ENCODE peak calls at places on chromosomes 16 and 17, in four cellular contexts. One of them, this sample, is unnamed.

GRCh38 chr17:6510321-6511023 is 45.9 kb downstream of the PITPNM3 start:
- DNase-seq in fibroblast of pulmonary artery: no peak
- DNase-seq in transverse colon: no peak
- DNase-seq in cardiac muscle cell: no peak
- DNase-seq in this sample: no peak

GRCh38 chr17:19546289-19547065 is 12.8 kb downstream of the SLC47A1 start:
- DNase-seq in fibroblast of pulmonary artery: no peak
- DNase-seq in transverse colon: peak; percentile 55
- DNase-seq in cardiac muscle cell: no peak
- DNase-seq in this sample: no peak

GRCh38 chr16:71572497-71573116 is 4.3 kb downstream of the TAT start:
- DNase-seq in fibroblast of pulmonary artery: no peak
- DNase-seq in transverse colon: no peak
- DNase-seq in cardiac muscle cell: no peak
- DNase-seq in this sample: no peak

GRCh38 chr16:85868495-85868894 is 30.5 kb upstream of the IRF8 start:
- DNase-seq in fibroblast of pulmonary artery: no peak
- DNase-seq in transverse colon: no peak
- DNase-seq in cardiac muscle cell: no peak
- DNase-seq in this sample: no peak

GRCh38 chr17:10516638-10517037 is 1.7 kb downstream of the MYH1 start:
- DNase-seq in fibroblast of pulmonary artery: no peak
- DNase-seq in transverse colon: no peak
- DNase-seq in cardiac muscle cell: no peak
- DNase-seq in this sample: no peak

GRCh38 chr16:88508376-88508867 is 55.3 kb downstream of the ZFPM1 start:
- DNase-seq in fibroblast of pulmonary artery: no peak
- DNase-seq in transverse colon: no peak
- DNase-seq in cardiac muscle cell: no peak
- DNase-seq in this sample: no peak

GRCh38 chr16:67537636-67538591 is 9.3 kb downstream of the RIPOR1 start:
- DNase-seq in fibroblast of pulmonary artery: peak; percentile 57
- DNase-seq in transverse colon: peak; percentile 73
- DNase-seq in cardiac muscle cell: peak; percentile 52
- DNase-seq in this sample: no peak

GRCh38 chr17:77831497-77832179 is 126.9 kb upstream of the TNRC6C start:
- DNase-seq in fibroblast of pulmonary artery: peak; percentile 68
- DNase-seq in transverse colon: no peak
- DNase-seq in cardiac muscle cell: peak; percentile 49
- DNase-seq in this sample: no peak

GRCh38 chr17:9007052-9007714 is 14.1 kb upstream of the NTN1 start:
- DNase-seq in fibroblast of pulmonary artery: no peak
- DNase-seq in transverse colon: no peak
- DNase-seq in cardiac muscle cell: no peak
- DNase-seq in this sample: no peak

GRCh38 chr17:74452841-74453661 is 13.4 kb upstream of the CD300A start:
- DNase-seq in fibroblast of pulmonary artery: no peak
- DNase-seq in transverse colon: no peak
- DNase-seq in cardiac muscle cell: no peak
- DNase-seq in this sample: no peak

GRCh38 chr17:57025876-57026275 is 47.9 kb downstream of the SCPEP1 start:
- DNase-seq in fibroblast of pulmonary artery: no peak
- DNase-seq in transverse colon: no peak
- DNase-seq in cardiac muscle cell: no peak
- DNase-seq in this sample: no peak

GRCh38 chr17:65355246-65355645 is 206.2 kb downstream of the AXIN2 start:
- DNase-seq in fibroblast of pulmonary artery: peak; percentile 7
- DNase-seq in transverse colon: no peak
- DNase-seq in cardiac muscle cell: no peak
- DNase-seq in this sample: no peak

GRCh38 chr16:83113811-83114210 is 487.0 kb downstream of the CDH13 start:
- DNase-seq in fibroblast of pulmonary artery: no peak
- DNase-seq in transverse colon: no peak
- DNase-seq in cardiac muscle cell: no peak
- DNase-seq in this sample: no peak

GRCh38 chr17:18860161-18860972 is 2.4 kb downstream of the PRPSAP2 start:
- DNase-seq in fibroblast of pulmonary artery: no peak
- DNase-seq in transverse colon: no peak
- DNase-seq in cardiac muscle cell: no peak
- DNase-seq in this sample: peak; percentile 60

GRCh38 chr16:28873543-28874201 is 4.6 kb upstream of the ATP2A1 start:
- DNase-seq in fibroblast of pulmonary artery: peak; percentile 14
- DNase-seq in transverse colon: peak; percentile 30
- DNase-seq in cardiac muscle cell: peak; percentile 12
- DNase-seq in this sample: peak; percentile 18

GRCh38 chr16:53744449-53744848 is 40.5 kb downstream of the FTO start:
- DNase-seq in fibroblast of pulmonary artery: no peak
- DNase-seq in transverse colon: no peak
- DNase-seq in cardiac muscle cell: no peak
- DNase-seq in this sample: peak; percentile 27

GRCh38 chr16:83344014-83344413 is 463.8 kb upstream of the HSBP1 start:
- DNase-seq in fibroblast of pulmonary artery: peak; percentile 99
- DNase-seq in transverse colon: no peak
- DNase-seq in cardiac muscle cell: peak; percentile 94
- DNase-seq in this sample: peak; percentile 76

GRCh38 chr16:610513-611381 is 20.0 kb upstream of the WFIKKN1 start:
- DNase-seq in fibroblast of pulmonary artery: no peak
- DNase-seq in transverse colon: peak; percentile 68
- DNase-seq in cardiac muscle cell: no peak
- DNase-seq in this sample: peak; percentile 83

GRCh38 chr17:16432017-16432416 is 16.6 kb downstream of the TRPV2 start:
- DNase-seq in fibroblast of pulmonary artery: no peak
- DNase-seq in transverse colon: no peak
- DNase-seq in cardiac muscle cell: no peak
- DNase-seq in this sample: no peak

GRCh38 chr16:29025218-29025617 is 40.4 kb downstream of the LAT start:
- DNase-seq in fibroblast of pulmonary artery: no peak
- DNase-seq in transverse colon: no peak
- DNase-seq in cardiac muscle cell: no peak
- DNase-seq in this sample: no peak

GRCh38 chr16:11521019-11521418 is 65.7 kb downstream of the LITAF start:
- DNase-seq in fibroblast of pulmonary artery: no peak
- DNase-seq in transverse colon: no peak
- DNase-seq in cardiac muscle cell: no peak
- DNase-seq in this sample: no peak

GRCh38 chr17:27414271-27414670 is 42.0 kb upstream of the KSR1 start:
- DNase-seq in fibroblast of pulmonary artery: no peak
- DNase-seq in transverse colon: no peak
- DNase-seq in cardiac muscle cell: no peak
- DNase-seq in this sample: peak; percentile 21

GRCh38 chr17:81189670-81190530 is 23.9 kb upstream of the AATK start:
- DNase-seq in fibroblast of pulmonary artery: no peak
- DNase-seq in transverse colon: no peak
- DNase-seq in cardiac muscle cell: peak; percentile 7
- DNase-seq in this sample: no peak
- TF ChIP-seq CTCF in fibroblast of pulmonary artery: no peak
- TF ChIP-seq CTCF in transverse colon: no peak
- TF ChIP-seq CTCF in cardiac muscle cell: no peak
- TF ChIP-seq CTCF in this sample: no peak

DNA sequence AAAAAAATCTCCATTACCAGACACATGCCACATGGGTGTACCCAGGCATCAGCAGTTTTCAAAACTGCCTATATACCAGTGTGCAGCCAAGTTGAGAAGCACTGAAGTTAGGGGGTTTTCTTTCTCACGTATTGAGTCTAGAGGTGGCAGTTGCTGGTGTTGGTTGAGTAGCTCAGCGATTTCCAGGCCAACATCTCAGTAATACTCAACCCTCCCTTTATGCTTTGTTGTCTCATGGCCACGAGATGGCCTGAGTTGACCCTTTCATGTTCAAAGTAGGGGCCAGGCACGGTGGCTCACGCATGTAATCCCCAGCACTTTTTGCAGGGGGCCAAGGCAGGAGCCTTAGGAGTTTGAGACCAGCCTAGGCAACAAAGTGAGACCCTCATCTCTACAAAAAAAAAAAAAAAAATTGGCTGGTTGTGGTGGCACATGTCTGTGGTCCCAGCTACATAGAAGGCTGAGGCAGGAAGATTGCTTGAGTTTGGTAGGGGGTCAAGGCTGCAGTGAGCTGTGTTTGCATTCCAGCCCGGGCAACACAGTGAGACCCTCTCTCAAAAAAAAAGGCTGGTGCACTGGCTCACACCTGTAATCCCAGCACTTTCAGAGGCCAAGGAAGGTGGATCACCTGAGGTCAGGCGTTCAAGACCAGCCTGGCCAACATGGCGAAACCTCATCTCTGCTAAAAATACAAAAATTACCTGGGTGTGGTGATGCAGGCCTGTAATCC is 10.8 kb downstream of the LRRC3C start:
- DNase-seq in fibroblast of pulmonary artery: no peak
- DNase-seq in transverse colon: no peak
- DNase-seq in cardiac muscle cell: no peak
- DNase-seq in this sample: no peak
- TF ChIP-seq CTCF in fibroblast of pulmonary artery: no peak
- TF ChIP-seq CTCF in transverse colon: no peak
- TF ChIP-seq CTCF in cardiac muscle cell: no peak
- TF ChIP-seq CTCF in this sample: no peak

GRCh38 chr17:34163681-34164080 is 91.4 kb upstream of the CCL2 start:
- DNase-seq in fibroblast of pulmonary artery: peak; percentile 29
- DNase-seq in transverse colon: no peak
- DNase-seq in cardiac muscle cell: peak; percentile 44
- DNase-seq in this sample: no peak
- TF ChIP-seq CTCF in fibroblast of pulmonary artery: peak; percentile 51
- TF ChIP-seq CTCF in transverse colon: no peak
- TF ChIP-seq CTCF in cardiac muscle cell: peak; percentile 55
- TF ChIP-seq CTCF in this sample: peak; percentile 23

GRCh38 chr16:68994324-68994723 is 111.1 kb upstream of the HAS3 start:
- DNase-seq in fibroblast of pulmonary artery: no peak
- DNase-seq in transverse colon: no peak
- DNase-seq in cardiac muscle cell: no peak
- DNase-seq in this sample: no peak

GRCh38 chr16:69003500-69003899 is 102.0 kb upstream of the HAS3 start:
- DNase-seq in fibroblast of pulmonary artery: no peak
- DNase-seq in transverse colon: no peak
- DNase-seq in cardiac muscle cell: no peak
- DNase-seq in this sample: no peak

GRCh38 chr16:68997564-68997963 is 107.9 kb upstream of the HAS3 start:
- DNase-seq in fibroblast of pulmonary artery: no peak
- DNase-seq in transverse colon: no peak
- DNase-seq in cardiac muscle cell: no peak
- DNase-seq in this sample: no peak

GRCh38 chr16:68995011-68995504 is 110.4 kb upstream of the HAS3 start:
- DNase-seq in fibroblast of pulmonary artery: peak; percentile 73
- DNase-seq in transverse colon: no peak
- DNase-seq in cardiac muscle cell: peak; percentile 51
- DNase-seq in this sample: peak; percentile 100

GRCh38 chr16:68999114-68999513 is 106.3 kb upstream of the HAS3 start:
- DNase-seq in fibroblast of pulmonary artery: no peak
- DNase-seq in transverse colon: no peak
- DNase-seq in cardiac muscle cell: no peak
- DNase-seq in this sample: peak; percentile 41
- TF ChIP-seq CTCF in fibroblast of pulmonary artery: no peak
- TF ChIP-seq CTCF in transverse colon: no peak
- TF ChIP-seq CTCF in cardiac muscle cell: no peak
- TF ChIP-seq CTCF in this sample: no peak

GRCh38 chr17:76539631-76540271 is at the start of gene PRCD:
- DNase-seq in fibroblast of pulmonary artery: no peak
- DNase-seq in transverse colon: no peak
- DNase-seq in cardiac muscle cell: no peak
- DNase-seq in this sample: no peak

GRCh38 chr17:76541739-76542450 is 2.1 kb downstream of the PRCD start:
- DNase-seq in fibroblast of pulmonary artery: no peak
- DNase-seq in transverse colon: no peak
- DNase-seq in cardiac muscle cell: no peak
- DNase-seq in this sample: no peak

GRCh38 chr17:76542566-76542971 is 2.7 kb downstream of the PRCD start:
- DNase-seq in fibroblast of pulmonary artery: no peak
- DNase-seq in transverse colon: no peak
- DNase-seq in cardiac muscle cell: no peak
- DNase-seq in this sample: no peak

GRCh38 chr17:76538941-76539340 is 903 bp upstream of the PRCD start:
- DNase-seq in fibroblast of pulmonary artery: no peak
- DNase-seq in transverse colon: no peak
- DNase-seq in cardiac muscle cell: no peak
- DNase-seq in this sample: no peak

GRCh38 chr17:76540381-76541300 is 797 bp downstream of the PRCD start:
- DNase-seq in fibroblast of pulmonary artery: peak; percentile 96
- DNase-seq in transverse colon: peak; percentile 91
- DNase-seq in cardiac muscle cell: peak; percentile 97
- DNase-seq in this sample: peak; percentile 96
- TF ChIP-seq CTCF in fibroblast of pulmonary artery: peak; percentile 6
- TF ChIP-seq CTCF in transverse colon: peak; percentile 18
- TF ChIP-seq CTCF in cardiac muscle cell: peak; percentile 22
- TF ChIP-seq CTCF in this sample: peak; percentile 27

GRCh38 chr17:41417576-41418015 is 6.8 kb downstream of the KRT37 start:
- DNase-seq in fibroblast of pulmonary artery: no peak
- DNase-seq in transverse colon: no peak
- DNase-seq in cardiac muscle cell: no peak
- DNase-seq in this sample: peak; percentile 88
- TF ChIP-seq CTCF in fibroblast of pulmonary artery: peak; percentile 30
- TF ChIP-seq CTCF in transverse colon: no peak
- TF ChIP-seq CTCF in cardiac muscle cell: peak; percentile 41
- TF ChIP-seq CTCF in this sample: peak; percentile 49

DNA sequence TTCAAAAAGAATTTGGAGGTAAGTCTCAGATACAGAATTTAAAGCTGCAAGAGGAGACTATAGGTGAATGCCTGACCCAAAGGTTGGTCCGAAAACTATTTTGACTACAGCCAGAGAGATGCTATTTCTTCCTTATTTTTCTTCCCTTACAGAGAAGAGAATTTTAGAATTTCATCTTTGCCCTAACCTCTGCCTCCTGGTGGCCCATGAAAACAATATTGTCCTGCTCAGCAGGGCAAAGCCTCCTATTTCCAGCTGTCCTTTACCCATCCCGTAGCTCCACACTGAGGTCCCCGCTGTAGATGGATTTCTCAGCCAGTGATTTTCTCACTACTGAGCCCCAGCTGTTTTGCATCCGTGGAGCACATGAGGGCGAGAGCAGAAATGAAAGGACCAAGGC is 24.6 kb downstream of the HOXB1 start:
- DNase-seq in fibroblast of pulmonary artery: no peak
- DNase-seq in transverse colon: no peak
- DNase-seq in cardiac muscle cell: no peak
- DNase-seq in this sample: no peak
- TF ChIP-seq CTCF in fibroblast of pulmonary artery: peak; percentile 14
- TF ChIP-seq CTCF in transverse colon: no peak
- TF ChIP-seq CTCF in cardiac muscle cell: no peak
- TF ChIP-seq CTCF in this sample: no peak

GRCh38 chr17:75619506-75620431 is 13.5 kb upstream of the SMIM5 start:
- DNase-seq in fibroblast of pulmonary artery: peak; percentile 50
- DNase-seq in transverse colon: no peak
- DNase-seq in cardiac muscle cell: peak; percentile 50
- DNase-seq in this sample: peak; percentile 45
- TF ChIP-seq CTCF in fibroblast of pulmonary artery: peak; percentile 59
- TF ChIP-seq CTCF in transverse colon: peak; percentile 24
- TF ChIP-seq CTCF in cardiac muscle cell: peak; percentile 64
- TF ChIP-seq CTCF in this sample: peak; percentile 45

DNA sequence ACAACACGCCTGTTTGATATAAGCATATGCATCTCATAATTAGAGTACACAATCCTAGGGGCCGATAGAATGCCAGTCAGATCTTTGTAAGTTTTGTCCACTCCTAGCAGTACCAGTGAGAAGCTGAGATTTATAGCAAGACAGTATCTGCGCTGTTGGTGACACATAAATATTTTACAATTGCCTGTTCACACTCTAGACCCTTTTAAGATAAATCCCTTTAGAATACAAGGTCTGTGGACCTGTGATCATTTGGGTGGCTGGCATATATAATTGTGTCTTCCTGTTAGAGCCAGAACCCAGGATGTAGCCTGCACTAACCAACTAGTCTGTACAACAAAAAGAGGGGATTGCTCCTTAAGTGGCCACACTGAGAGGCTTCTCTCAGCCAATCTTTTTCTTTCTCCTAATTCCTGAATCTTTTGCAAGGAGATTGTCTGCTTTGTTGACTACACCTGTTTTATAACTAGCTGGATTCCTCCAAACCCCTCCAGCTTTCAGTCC is 74.7 kb downstream of the WIPI1 start:
- DNase-seq in fibroblast of pulmonary artery: no peak
- DNase-seq in transverse colon: no peak
- DNase-seq in cardiac muscle cell: no peak
- DNase-seq in this sample: no peak
- TF ChIP-seq CTCF in fibroblast of pulmonary artery: no peak
- TF ChIP-seq CTCF in transverse colon: no peak
- TF ChIP-seq CTCF in cardiac muscle cell: no peak
- TF ChIP-seq CTCF in this sample: no peak